ENCODE peak calls at places on chromosomes 13 and 19, in ten cellular contexts. One of them, this sample, is unnamed.

GRCh38 chr13:33624740-33625139 is 193.2 kb upstream of the RFC3 start:
- DNase-seq in IMR-90: no peak
- DNase-seq in Peyer's patch: no peak
- DNase-seq in right lobe of liver: no peak
- DNase-seq in spleen: no peak
- DNase-seq in HCT116: no peak
- DNase-seq in tibial nerve: no peak
- DNase-seq in stomach: no peak
- DNase-seq in A549: no peak
- DNase-seq in ovary: no peak
- DNase-seq in this sample: no peak

GRCh38 chr13:111853766-111854165 is 213.2 kb upstream of the SOX1 start:
- DNase-seq in IMR-90: no peak
- DNase-seq in Peyer's patch: no peak
- DNase-seq in right lobe of liver: no peak
- DNase-seq in spleen: no peak
- DNase-seq in HCT116: no peak
- DNase-seq in tibial nerve: no peak
- DNase-seq in stomach: no peak
- DNase-seq in A549: no peak
- DNase-seq in ovary: no peak
- DNase-seq in this sample: no peak

GRCh38 chr13:108305655-108306054 is 36.1 kb downstream of the TNFSF13B start:
- DNase-seq in IMR-90: no peak
- DNase-seq in Peyer's patch: no peak
- DNase-seq in right lobe of liver: no peak
- DNase-seq in spleen: no peak
- DNase-seq in HCT116: no peak
- DNase-seq in tibial nerve: no peak
- DNase-seq in stomach: no peak
- DNase-seq in A549: no peak
- DNase-seq in ovary: no peak
- DNase-seq in this sample: no peak

GRCh38 chr19:42149447-42150202 is 17.4 kb upstream of the POU2F2 start:
- DNase-seq in IMR-90: no peak
- DNase-seq in Peyer's patch: no peak
- DNase-seq in right lobe of liver: no peak
- DNase-seq in spleen: no peak
- DNase-seq in HCT116: no peak
- DNase-seq in tibial nerve: no peak
- DNase-seq in stomach: no peak
- DNase-seq in A549: no peak
- DNase-seq in ovary: no peak
- DNase-seq in this sample: no peak

GRCh38 chr19:35462476-35462953 is 14.5 kb downstream of the FFAR2 start:
- DNase-seq in IMR-90: no peak
- DNase-seq in Peyer's patch: peak
- DNase-seq in right lobe of liver: no peak
- DNase-seq in spleen: no peak
- DNase-seq in HCT116: no peak
- DNase-seq in tibial nerve: no peak
- DNase-seq in stomach: no peak
- DNase-seq in A549: no peak
- DNase-seq in ovary: no peak
- DNase-seq in this sample: no peak

GRCh38 chr19:29666634-29667389 is 1.6 kb downstream of the PLEKHF1 start:
- DNase-seq in IMR-90: peak
- DNase-seq in Peyer's patch: no peak
- DNase-seq in right lobe of liver: peak
- DNase-seq in spleen: peak
- DNase-seq in HCT116: no peak
- DNase-seq in tibial nerve: peak
- DNase-seq in stomach: peak
- DNase-seq in A549: no peak
- DNase-seq in ovary: peak
- DNase-seq in this sample: peak

GRCh38 chr13:101453784-101454201 is 1.3 kb downstream of the ITGBL1 start:
- DNase-seq in IMR-90: no peak
- DNase-seq in Peyer's patch: no peak
- DNase-seq in right lobe of liver: no peak
- DNase-seq in spleen: no peak
- DNase-seq in HCT116: no peak
- DNase-seq in tibial nerve: no peak
- DNase-seq in stomach: peak
- DNase-seq in A549: no peak
- DNase-seq in ovary: peak
- DNase-seq in this sample: no peak

GRCh38 chr19:10986301-10987127 is 25.7 kb downstream of the SMARCA4 start:
- DNase-seq in IMR-90: no peak
- DNase-seq in Peyer's patch: no peak
- DNase-seq in right lobe of liver: no peak
- DNase-seq in spleen: no peak
- DNase-seq in HCT116: no peak
- DNase-seq in tibial nerve: no peak
- DNase-seq in stomach: no peak
- DNase-seq in A549: no peak
- DNase-seq in ovary: no peak
- DNase-seq in this sample: no peak

GRCh38 chr19:9140159-9140874 is at the start of gene ZNF317:
- DNase-seq in IMR-90: peak
- DNase-seq in Peyer's patch: peak
- DNase-seq in right lobe of liver: peak
- DNase-seq in spleen: peak
- DNase-seq in HCT116: peak
- DNase-seq in tibial nerve: peak
- DNase-seq in stomach: peak
- DNase-seq in A549: peak
- DNase-seq in ovary: peak
- DNase-seq in this sample: peak

GRCh38 chr13:33536639-33537425 is 251.3 kb upstream of the STARD13 start:
- DNase-seq in IMR-90: peak
- DNase-seq in Peyer's patch: no peak
- DNase-seq in right lobe of liver: no peak
- DNase-seq in spleen: no peak
- DNase-seq in HCT116: no peak
- DNase-seq in tibial nerve: no peak
- DNase-seq in stomach: no peak
- DNase-seq in A549: no peak
- DNase-seq in ovary: no peak
- DNase-seq in this sample: no peak

GRCh38 chr19:11141937-11142527 is 13.6 kb downstream of the SPC24 start:
- DNase-seq in IMR-90: no peak
- DNase-seq in Peyer's patch: no peak
- DNase-seq in right lobe of liver: no peak
- DNase-seq in spleen: no peak
- DNase-seq in HCT116: no peak
- DNase-seq in tibial nerve: no peak
- DNase-seq in stomach: no peak
- DNase-seq in A549: no peak
- DNase-seq in ovary: no peak
- DNase-seq in this sample: no peak

GRCh38 chr19:30719189-30719990 is 347.2 kb downstream of the ZNF536 start:
- DNase-seq in IMR-90: no peak
- DNase-seq in Peyer's patch: no peak
- DNase-seq in right lobe of liver: peak
- DNase-seq in spleen: peak
- DNase-seq in HCT116: no peak
- DNase-seq in tibial nerve: peak
- DNase-seq in stomach: peak
- DNase-seq in A549: no peak
- DNase-seq in ovary: peak
- DNase-seq in this sample: peak

GRCh38 chr19:48780684-48781391 is 25.5 kb downstream of the FGF21 start:
- DNase-seq in IMR-90: peak
- DNase-seq in Peyer's patch: no peak
- DNase-seq in right lobe of liver: no peak
- DNase-seq in spleen: no peak
- DNase-seq in HCT116: no peak
- DNase-seq in tibial nerve: no peak
- DNase-seq in stomach: peak
- DNase-seq in A549: no peak
- DNase-seq in ovary: no peak
- DNase-seq in this sample: no peak

GRCh38 chr13:42380420-42381164 is 108.6 kb downstream of the AKAP11 start:
- DNase-seq in IMR-90: no peak
- DNase-seq in Peyer's patch: peak
- DNase-seq in right lobe of liver: no peak
- DNase-seq in spleen: peak
- DNase-seq in HCT116: no peak
- DNase-seq in tibial nerve: no peak
- DNase-seq in stomach: no peak
- DNase-seq in A549: no peak
- DNase-seq in ovary: no peak
- DNase-seq in this sample: no peak

GRCh38 chr13:42377640-42378382 is 105.9 kb downstream of the AKAP11 start:
- DNase-seq in IMR-90: no peak
- DNase-seq in Peyer's patch: peak
- DNase-seq in right lobe of liver: no peak
- DNase-seq in spleen: no peak
- DNase-seq in HCT116: no peak
- DNase-seq in tibial nerve: no peak
- DNase-seq in stomach: no peak
- DNase-seq in A549: no peak
- DNase-seq in ovary: no peak
- DNase-seq in this sample: no peak

GRCh38 chr13:42381165-42381425 is 109.1 kb downstream of the AKAP11 start:
- DNase-seq in IMR-90: no peak
- DNase-seq in Peyer's patch: no peak
- DNase-seq in right lobe of liver: no peak
- DNase-seq in spleen: no peak
- DNase-seq in HCT116: no peak
- DNase-seq in tibial nerve: no peak
- DNase-seq in stomach: no peak
- DNase-seq in A549: no peak
- DNase-seq in ovary: no peak
- DNase-seq in this sample: no peak

GRCh38 chr13:42379241-42379640 is 107.3 kb downstream of the AKAP11 start:
- DNase-seq in IMR-90: no peak
- DNase-seq in Peyer's patch: no peak
- DNase-seq in right lobe of liver: no peak
- DNase-seq in spleen: no peak
- DNase-seq in HCT116: no peak
- DNase-seq in tibial nerve: no peak
- DNase-seq in stomach: no peak
- DNase-seq in A549: no peak
- DNase-seq in ovary: no peak
- DNase-seq in this sample: no peak

GRCh38 chr13:42378383-42378780 is 106.4 kb downstream of the AKAP11 start:
- DNase-seq in IMR-90: no peak
- DNase-seq in Peyer's patch: no peak
- DNase-seq in right lobe of liver: no peak
- DNase-seq in spleen: no peak
- DNase-seq in HCT116: no peak
- DNase-seq in tibial nerve: no peak
- DNase-seq in stomach: no peak
- DNase-seq in A549: no peak
- DNase-seq in ovary: no peak
- DNase-seq in this sample: no peak
- TF ChIP-seq POLR2A in IMR-90: no peak
- TF ChIP-seq POLR2A in Peyer's patch: no peak
- TF ChIP-seq POLR2A in right lobe of liver: no peak
- TF ChIP-seq POLR2A in spleen: no peak
- TF ChIP-seq POLR2A in HCT116: no peak
- TF ChIP-seq POLR2A in tibial nerve: no peak
- TF ChIP-seq POLR2A in stomach: no peak
- TF ChIP-seq POLR2A in A549: no peak
- TF ChIP-seq POLR2A in ovary: no peak
- TF ChIP-seq POLR2A in this sample: no peak

DNA sequence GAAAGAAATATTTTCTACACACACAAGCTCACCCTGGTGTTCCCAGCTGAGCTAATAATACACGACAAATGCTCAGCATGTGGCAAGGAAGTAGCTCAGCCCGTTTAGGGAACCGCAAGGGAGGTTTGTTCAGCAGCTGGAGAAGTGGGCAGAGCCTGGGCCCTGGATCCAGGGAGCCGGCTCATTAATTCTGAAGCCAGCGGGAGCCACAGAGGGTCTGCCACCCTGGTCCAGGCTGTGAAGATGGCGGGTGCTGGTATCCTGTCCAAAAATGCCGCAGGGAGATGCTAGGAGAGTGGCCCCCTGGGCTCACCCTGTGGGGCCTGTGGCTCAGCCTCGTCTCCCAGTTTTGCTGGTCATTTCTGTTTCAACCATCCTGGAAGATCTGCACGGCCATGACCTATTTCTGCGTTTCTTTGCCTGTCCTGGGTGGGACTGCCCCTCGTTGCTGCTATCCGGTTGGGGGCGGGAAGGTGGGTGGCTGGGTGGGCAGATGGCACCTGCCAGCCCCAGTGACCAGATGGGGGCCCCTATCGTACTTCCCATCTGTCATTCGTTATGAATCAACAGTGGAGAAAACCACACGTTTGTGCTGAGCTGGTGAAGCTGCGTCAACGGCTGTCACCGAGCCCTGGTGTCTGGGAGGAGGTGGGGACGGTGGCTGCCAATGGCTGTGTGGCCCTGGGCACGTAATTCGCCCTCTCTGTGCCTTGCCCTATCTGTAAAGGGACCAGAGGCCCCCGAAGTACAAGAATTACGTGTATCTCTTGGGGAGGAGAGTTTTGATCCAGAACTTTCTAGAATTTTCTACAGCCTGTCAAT is 2.7 kb upstream of the GNA15 start:
- DNase-seq in IMR-90: peak
- DNase-seq in Peyer's patch: peak
- DNase-seq in right lobe of liver: no peak
- DNase-seq in spleen: no peak
- DNase-seq in HCT116: no peak
- DNase-seq in tibial nerve: no peak
- DNase-seq in stomach: no peak
- DNase-seq in A549: no peak
- DNase-seq in ovary: no peak
- DNase-seq in this sample: peak
- H3K27ac ChIP-seq in IMR-90: no peak
- H3K27ac ChIP-seq in Peyer's patch: peak
- H3K27ac ChIP-seq in right lobe of liver: peak
- H3K27ac ChIP-seq in spleen: peak
- H3K27ac ChIP-seq in HCT116: no peak
- H3K27ac ChIP-seq in tibial nerve: no peak
- H3K27ac ChIP-seq in stomach: peak
- H3K27ac ChIP-seq in A549: no peak
- H3K27ac ChIP-seq in ovary: no peak
- H3K27ac ChIP-seq in this sample: peak

GRCh38 chr19:37412700-37413099 is 41.8 kb downstream of the ZNF527 start:
- DNase-seq in IMR-90: no peak
- DNase-seq in Peyer's patch: no peak
- DNase-seq in right lobe of liver: no peak
- DNase-seq in spleen: no peak
- DNase-seq in HCT116: no peak
- DNase-seq in tibial nerve: no peak
- DNase-seq in stomach: no peak
- DNase-seq in A549: no peak
- DNase-seq in ovary: no peak
- DNase-seq in this sample: no peak
- TF ChIP-seq POLR2A in IMR-90: no peak
- TF ChIP-seq POLR2A in Peyer's patch: no peak
- TF ChIP-seq POLR2A in right lobe of liver: no peak
- TF ChIP-seq POLR2A in spleen: no peak
- TF ChIP-seq POLR2A in HCT116: no peak
- TF ChIP-seq POLR2A in tibial nerve: no peak
- TF ChIP-seq POLR2A in stomach: no peak
- TF ChIP-seq POLR2A in A549: no peak
- TF ChIP-seq POLR2A in ovary: no peak
- TF ChIP-seq POLR2A in this sample: no peak

GRCh38 chr19:40422428-40423226 is 3.2 kb downstream of the SERTAD1 start:
- DNase-seq in IMR-90: no peak
- DNase-seq in Peyer's patch: no peak
- DNase-seq in right lobe of liver: no peak
- DNase-seq in spleen: peak
- DNase-seq in HCT116: no peak
- DNase-seq in tibial nerve: no peak
- DNase-seq in stomach: no peak
- DNase-seq in A549: no peak
- DNase-seq in ovary: no peak
- DNase-seq in this sample: no peak
- H3K27ac ChIP-seq in IMR-90: peak
- H3K27ac ChIP-seq in Peyer's patch: peak
- H3K27ac ChIP-seq in right lobe of liver: no peak
- H3K27ac ChIP-seq in spleen: no peak
- H3K27ac ChIP-seq in HCT116: peak
- H3K27ac ChIP-seq in tibial nerve: peak
- H3K27ac ChIP-seq in stomach: peak
- H3K27ac ChIP-seq in A549: peak
- H3K27ac ChIP-seq in ovary: no peak
- H3K27ac ChIP-seq in this sample: peak